ENCODE peak calls at places on chromosomes 6 and 20, in five cellular contexts. One of them, this sample, is unnamed.

GRCh38 chr6:165704001-165704748 is 41.1 kb upstream of the PDE10A start:
- DNase-seq in tibial nerve: no peak
- DNase-seq in esophagus squamous epithelium: no peak
- DNase-seq in AG04450: no peak
- DNase-seq in tibial artery: no peak
- DNase-seq in this sample: no peak

GRCh38 chr6:89462503-89462902 is 29.6 kb downstream of the ANKRD6 start:
- DNase-seq in tibial nerve: no peak
- DNase-seq in esophagus squamous epithelium: no peak
- DNase-seq in AG04450: no peak
- DNase-seq in tibial artery: no peak
- DNase-seq in this sample: no peak

GRCh38 chr6:166624275-166624674 is 2.8 kb downstream of the RPS6KA2 start:
- DNase-seq in tibial nerve: peak; percentile 73
- DNase-seq in esophagus squamous epithelium: no peak
- DNase-seq in AG04450: no peak
- DNase-seq in tibial artery: peak; percentile 43
- DNase-seq in this sample: no peak

GRCh38 chr6:53284901-53285300 is 63.8 kb downstream of the ELOVL5 start:
- DNase-seq in tibial nerve: no peak
- DNase-seq in esophagus squamous epithelium: no peak
- DNase-seq in AG04450: no peak
- DNase-seq in tibial artery: no peak
- DNase-seq in this sample: no peak

GRCh38 chr6:26097268-26097875 is 10.1 kb downstream of the HFE start:
- DNase-seq in tibial nerve: peak; percentile 80
- DNase-seq in esophagus squamous epithelium: no peak
- DNase-seq in AG04450: no peak
- DNase-seq in tibial artery: no peak
- DNase-seq in this sample: no peak

GRCh38 chr20:19746396-19746795 is 11.7 kb upstream of the RIN2 start:
- DNase-seq in tibial nerve: no peak
- DNase-seq in esophagus squamous epithelium: no peak
- DNase-seq in AG04450: no peak
- DNase-seq in tibial artery: no peak
- DNase-seq in this sample: no peak

GRCh38 chr6:83709748-83710050 is 798 bp upstream of the SNAP91 start:
- DNase-seq in tibial nerve: no peak
- DNase-seq in esophagus squamous epithelium: no peak
- DNase-seq in AG04450: no peak
- DNase-seq in tibial artery: no peak
- DNase-seq in this sample: no peak

GRCh38 chr6:10939840-10940239 is 53.0 kb downstream of the SYCP2L start:
- DNase-seq in tibial nerve: no peak
- DNase-seq in esophagus squamous epithelium: no peak
- DNase-seq in AG04450: no peak
- DNase-seq in tibial artery: no peak
- DNase-seq in this sample: no peak

GRCh38 chr6:29723666-29724588 is 693 bp downstream of the HLA-F start:
- DNase-seq in tibial nerve: peak; percentile 51
- DNase-seq in esophagus squamous epithelium: no peak
- DNase-seq in AG04450: no peak
- DNase-seq in tibial artery: peak; percentile 76
- DNase-seq in this sample: no peak

GRCh38 chr20:50996901-50997830 is 25.7 kb downstream of the KCNG1 start:
- DNase-seq in tibial nerve: no peak
- DNase-seq in esophagus squamous epithelium: no peak
- DNase-seq in AG04450: no peak
- DNase-seq in tibial artery: no peak
- DNase-seq in this sample: no peak

GRCh38 chr6:65924411-65924810 is 217.4 kb upstream of the EYS start:
- DNase-seq in tibial nerve: no peak
- DNase-seq in esophagus squamous epithelium: no peak
- DNase-seq in AG04450: no peak
- DNase-seq in tibial artery: no peak
- DNase-seq in this sample: no peak

GRCh38 chr20:49635829-49636228 is 67.9 kb upstream of the PTGIS start:
- DNase-seq in tibial nerve: no peak
- DNase-seq in esophagus squamous epithelium: no peak
- DNase-seq in AG04450: no peak
- DNase-seq in tibial artery: no peak
- DNase-seq in this sample: no peak

GRCh38 chr6:150418825-150419594 is 50.2 kb downstream of the IYD start:
- DNase-seq in tibial nerve: peak; percentile 67
- DNase-seq in esophagus squamous epithelium: no peak
- DNase-seq in AG04450: no peak
- DNase-seq in tibial artery: peak; percentile 75
- DNase-seq in this sample: peak; percentile 77

GRCh38 chr6:53792016-53792415 is 2.8 kb upstream of the LRRC1 start:
- DNase-seq in tibial nerve: no peak
- DNase-seq in esophagus squamous epithelium: no peak
- DNase-seq in AG04450: no peak
- DNase-seq in tibial artery: no peak
- DNase-seq in this sample: no peak

GRCh38 chr6:110488606-110489005 is 12.2 kb upstream of the SLC22A16 start:
- DNase-seq in tibial nerve: no peak
- DNase-seq in esophagus squamous epithelium: no peak
- DNase-seq in AG04450: no peak
- DNase-seq in tibial artery: no peak
- DNase-seq in this sample: no peak

GRCh38 chr6:129849456-129849855 is 11.7 kb downstream of the TMEM244 start:
- DNase-seq in tibial nerve: no peak
- DNase-seq in esophagus squamous epithelium: no peak
- DNase-seq in AG04450: no peak
- DNase-seq in tibial artery: no peak
- DNase-seq in this sample: no peak

GRCh38 chr6:54737247-54737646 is 109.3 kb upstream of the FAM83B start:
- DNase-seq in tibial nerve: no peak
- DNase-seq in esophagus squamous epithelium: no peak
- DNase-seq in AG04450: no peak
- DNase-seq in tibial artery: no peak
- DNase-seq in this sample: no peak

GRCh38 chr20:58818585-58819285 is 32.0 kb downstream of the GNAS-AS1 start:
- DNase-seq in tibial nerve: no peak
- DNase-seq in esophagus squamous epithelium: no peak
- DNase-seq in AG04450: peak; percentile 42
- DNase-seq in tibial artery: no peak
- DNase-seq in this sample: no peak

GRCh38 chr6:84360039-84360438 is 132.6 kb upstream of the CEP162 start:
- DNase-seq in tibial nerve: no peak
- DNase-seq in esophagus squamous epithelium: no peak
- DNase-seq in AG04450: no peak
- DNase-seq in tibial artery: no peak
- DNase-seq in this sample: no peak

GRCh38 chr20:3727333-3728035 is 5.0 kb upstream of the HSPA12B start:
- DNase-seq in tibial nerve: peak; percentile 57
- DNase-seq in esophagus squamous epithelium: no peak
- DNase-seq in AG04450: no peak
- DNase-seq in tibial artery: no peak
- DNase-seq in this sample: no peak
- H3K4me3 ChIP-seq in tibial nerve: no peak overlapping the region
- H3K4me3 ChIP-seq in esophagus squamous epithelium: no peak overlapping the region
- H3K4me3 ChIP-seq in AG04450: peak overlapping the region; percentile 21
- H3K4me3 ChIP-seq in tibial artery: no peak overlapping the region
- H3K4me3 ChIP-seq in this sample: no peak overlapping the region

DNA sequence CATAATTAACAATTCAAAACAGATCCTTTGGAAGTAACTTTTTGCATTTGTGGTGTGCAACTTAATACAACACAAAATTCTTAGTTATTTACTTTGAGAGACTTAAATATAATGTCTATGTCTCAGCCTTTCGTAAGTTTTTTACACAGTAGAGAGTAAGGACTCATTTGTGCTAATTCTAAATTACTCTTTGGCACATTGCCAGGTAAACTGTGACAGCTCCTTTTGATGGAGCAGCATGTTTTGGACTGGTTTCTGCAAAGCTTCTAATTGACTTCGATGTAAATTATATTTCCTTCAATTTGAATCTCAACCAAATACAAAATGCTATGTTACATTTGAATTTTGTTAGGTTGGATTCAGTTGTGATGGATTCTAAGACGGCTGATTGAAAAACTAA is 450.7 kb upstream of the OPRM1 start:
- DNase-seq in tibial nerve: no peak
- DNase-seq in esophagus squamous epithelium: no peak
- DNase-seq in AG04450: no peak
- DNase-seq in tibial artery: no peak
- DNase-seq in this sample: no peak
- H3K27me3 ChIP-seq in tibial nerve: no peaks in the 10 kb centered on the region
- H3K27me3 ChIP-seq in esophagus squamous epithelium: no peaks in the 10 kb centered on the region
- H3K27me3 ChIP-seq in AG04450: no peaks in the 10 kb centered on the region
- H3K27me3 ChIP-seq in tibial artery: no peaks in the 10 kb centered on the region
- H3K27me3 ChIP-seq in this sample: no peaks in the 10 kb centered on the region

DNA sequence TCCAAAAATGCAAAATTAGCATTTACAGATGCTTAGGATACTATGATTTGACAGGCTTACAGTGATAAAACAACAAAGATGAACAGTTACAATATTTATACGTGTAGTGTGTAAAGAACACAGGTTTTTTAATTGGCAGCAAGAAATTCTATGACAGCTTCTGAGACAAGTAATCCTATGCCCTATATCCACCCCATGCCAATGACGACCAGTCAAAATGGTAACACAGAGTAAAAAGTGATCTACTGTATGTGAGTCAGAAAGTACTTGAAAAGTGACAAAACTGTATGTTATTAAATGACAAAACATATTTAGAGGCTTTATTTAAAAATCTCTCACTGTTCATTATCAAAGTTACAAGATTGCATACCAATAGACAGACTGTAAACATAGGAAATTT is 99.5 kb downstream of the PRDM1 start:
- DNase-seq in tibial nerve: no peak
- DNase-seq in esophagus squamous epithelium: no peak
- DNase-seq in AG04450: no peak
- DNase-seq in tibial artery: no peak
- DNase-seq in this sample: no peak
- H3K4me3 ChIP-seq in tibial nerve: no peak overlapping the region
- H3K4me3 ChIP-seq in esophagus squamous epithelium: no peak overlapping the region
- H3K4me3 ChIP-seq in AG04450: no peak overlapping the region
- H3K4me3 ChIP-seq in tibial artery: no peak overlapping the region
- H3K4me3 ChIP-seq in this sample: no peak overlapping the region

GRCh38 chr6:1386310-1386709 is 3.1 kb upstream of the FOXF2 start:
- DNase-seq in tibial nerve: no peak
- DNase-seq in esophagus squamous epithelium: no peak
- DNase-seq in AG04450: no peak
- DNase-seq in tibial artery: no peak
- DNase-seq in this sample: no peak
- H3K27me3 ChIP-seq in tibial nerve: peaks cover 93% of the 10 kb centered on the region
- H3K27me3 ChIP-seq in esophagus squamous epithelium: peaks cover 100% of the 10 kb centered on the region
- H3K27me3 ChIP-seq in AG04450: peaks cover 13% of the 10 kb centered on the region
- H3K27me3 ChIP-seq in tibial artery: peaks cover 98% of the 10 kb centered on the region
- H3K27me3 ChIP-seq in this sample: peaks cover 100% of the 10 kb centered on the region

GRCh38 chr6:67496191-67496590 is 1138.9 kb upstream of the ADGRB3 start:
- DNase-seq in tibial nerve: no peak
- DNase-seq in esophagus squamous epithelium: no peak
- DNase-seq in AG04450: no peak
- DNase-seq in tibial artery: no peak
- DNase-seq in this sample: no peak
- H3K4me3 ChIP-seq in tibial nerve: no peak overlapping the region
- H3K4me3 ChIP-seq in esophagus squamous epithelium: no peak overlapping the region
- H3K4me3 ChIP-seq in AG04450: no peak overlapping the region
- H3K4me3 ChIP-seq in tibial artery: no peak overlapping the region
- H3K4me3 ChIP-seq in this sample: no peak overlapping the region

DNA sequence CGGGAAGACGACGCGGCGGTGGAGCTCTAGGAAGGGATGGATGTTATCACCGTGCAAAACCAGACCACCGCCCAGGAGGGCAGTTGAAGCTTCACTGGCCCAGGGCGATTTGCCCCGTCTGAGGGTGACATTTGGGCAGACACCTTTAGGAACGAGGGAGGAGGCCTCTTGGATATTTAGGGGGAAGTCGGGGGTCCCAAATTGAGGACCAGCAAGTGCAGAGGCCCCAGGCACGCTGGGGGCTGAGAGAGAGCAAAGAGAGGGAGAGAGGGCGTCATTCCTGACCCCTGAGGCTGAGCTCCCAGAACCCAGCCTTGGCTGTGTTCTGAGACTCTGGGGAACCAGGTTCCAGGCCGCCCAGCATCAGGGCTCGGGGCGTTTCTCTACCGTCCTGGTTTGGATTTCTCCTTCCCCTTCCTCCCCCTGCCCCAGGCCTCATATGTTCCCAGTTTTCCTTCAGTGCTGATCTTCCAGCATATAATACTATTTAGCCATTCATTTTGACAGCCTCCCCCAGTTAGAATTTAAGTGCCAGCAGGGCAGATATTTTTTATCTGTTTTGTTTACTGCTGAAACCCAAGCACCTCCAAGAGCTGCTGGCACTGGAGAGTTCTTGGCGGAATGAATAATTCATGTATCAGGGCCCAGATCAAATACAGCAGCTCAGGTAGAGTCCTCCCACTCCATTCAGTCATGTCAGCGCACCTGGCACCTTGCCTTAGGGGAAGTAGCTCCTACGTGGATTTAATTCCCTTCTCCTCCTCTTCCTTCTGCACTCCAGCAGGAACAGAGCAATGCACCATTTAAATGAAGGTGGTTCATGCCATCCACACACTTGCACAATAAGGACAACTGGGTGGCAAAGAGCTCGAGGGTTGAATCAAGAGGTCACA is 23.3 kb upstream of the FRMD1 start:
- DNase-seq in tibial nerve: no peak
- DNase-seq in esophagus squamous epithelium: no peak
- DNase-seq in AG04450: no peak
- DNase-seq in tibial artery: no peak
- DNase-seq in this sample: no peak
- H3K27me3 ChIP-seq in tibial nerve: peaks cover 41% of the 10 kb centered on the region
- H3K27me3 ChIP-seq in esophagus squamous epithelium: peaks cover 78% of the 10 kb centered on the region
- H3K27me3 ChIP-seq in AG04450: peaks cover 19% of the 10 kb centered on the region
- H3K27me3 ChIP-seq in tibial artery: peaks cover 64% of the 10 kb centered on the region
- H3K27me3 ChIP-seq in this sample: peaks cover 54% of the 10 kb centered on the region

GRCh38 chr6:105596284-105596755 is 193.4 kb upstream of the PREP start:
- DNase-seq in tibial nerve: no peak
- DNase-seq in esophagus squamous epithelium: no peak
- DNase-seq in AG04450: peak; percentile 92
- DNase-seq in tibial artery: no peak
- DNase-seq in this sample: no peak
- H3K4me3 ChIP-seq in tibial nerve: no peak overlapping the region
- H3K4me3 ChIP-seq in esophagus squamous epithelium: no peak overlapping the region
- H3K4me3 ChIP-seq in AG04450: no peak overlapping the region
- H3K4me3 ChIP-seq in tibial artery: no peak overlapping the region
- H3K4me3 ChIP-seq in this sample: no peak overlapping the region

GRCh38 chr6:164337925-164338381 is 923.4 kb downstream of the QKI start:
- DNase-seq in tibial nerve: no peak
- DNase-seq in esophagus squamous epithelium: no peak
- DNase-seq in AG04450: no peak
- DNase-seq in tibial artery: no peak
- DNase-seq in this sample: no peak
- H3K27me3 ChIP-seq in tibial nerve: no peaks in the 10 kb centered on the region
- H3K27me3 ChIP-seq in esophagus squamous epithelium: no peaks in the 10 kb centered on the region
- H3K27me3 ChIP-seq in AG04450: no peaks in the 10 kb centered on the region
- H3K27me3 ChIP-seq in tibial artery: no peaks in the 10 kb centered on the region
- H3K27me3 ChIP-seq in this sample: no peaks in the 10 kb centered on the region

DNA sequence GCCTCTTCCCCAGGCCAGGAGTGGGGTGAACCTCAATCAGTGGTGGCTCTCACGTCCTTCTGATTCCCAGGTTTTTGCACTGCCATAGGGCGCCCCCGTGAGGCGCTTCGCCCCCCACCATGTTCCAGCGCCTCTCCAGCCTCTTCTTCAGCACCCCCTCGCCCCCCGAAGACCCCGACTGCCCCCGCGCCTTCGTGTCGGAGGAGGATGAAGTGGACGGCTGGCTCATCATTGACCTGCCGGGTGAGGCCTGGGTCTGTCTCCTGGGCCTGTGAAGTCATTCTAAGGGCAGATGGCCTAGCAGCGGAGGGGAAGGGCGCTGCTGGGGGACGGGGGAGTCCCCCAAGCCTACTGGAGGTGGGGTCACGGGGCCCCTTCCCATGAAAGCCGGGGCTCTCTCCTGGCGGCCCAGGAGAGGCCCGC is 4.5 kb downstream of the TP53INP2 start:
- DNase-seq in tibial nerve: peak; percentile 68
- DNase-seq in esophagus squamous epithelium: no peak
- DNase-seq in AG04450: no peak
- DNase-seq in tibial artery: peak; percentile 77
- DNase-seq in this sample: no peak
- H3K4me3 ChIP-seq in tibial nerve: peak overlapping the region; percentile 76
- H3K4me3 ChIP-seq in esophagus squamous epithelium: peak overlapping the region; percentile 77
- H3K4me3 ChIP-seq in AG04450: peak overlapping the region; percentile 60
- H3K4me3 ChIP-seq in tibial artery: peak overlapping the region; percentile 78
- H3K4me3 ChIP-seq in this sample: peak overlapping the region; percentile 59

This sample was measured in suprapubic skin.